ENCODE peak calls at places on chromosome 11, in ten cellular contexts. N, E, S, A, B, Z, Y, F, K and C are unnamed samples.

GRCh38 chr11:96050435-96051182 is 126.7 kb upstream of the MTMR2 start:
- DNase-seq in N (no peak), E (no peak), S (no peak), A (no peak), B (no peak), Z (no peak), Y (no peak), F (peak; percentile 86), K (no peak), C (no peak)

GRCh38 chr11:97814325-97814959 is 1206.3 kb upstream of the CNTN5 start:
- DNase-seq in N (no peak), E (no peak), S (no peak), A (no peak), B (no peak), Z (no peak), Y (peak; percentile 47), F (no peak), K (no peak), C (no peak)

GRCh38 chr11:62710001-62710345 is 2.5 kb downstream of the GNG3 start:
- DNase-seq in N (no peak), E (no peak), S (no peak), A (no peak), B (no peak), Z (no peak), Y (peak; percentile 74), F (no peak), K (no peak), C (no peak)

GRCh38 chr11:132062031-132062430 is 691.6 kb downstream of the NTM start:
- DNase-seq in N (no peak), E (no peak), S (no peak), A (no peak), B (no peak), Z (no peak), Y (no peak), F (peak; percentile 62), K (no peak), C (no peak)

GRCh38 chr11:79021601-79022000 is 419.2 kb downstream of the TENM4 start:
- DNase-seq in N (no peak), E (no peak), S (no peak), A (no peak), B (no peak), Z (no peak), Y (no peak), F (peak; percentile 22), K (no peak), C (no peak)

GRCh38 chr11:125376117-125376516 is 119.9 kb downstream of the FEZ1 start:
- DNase-seq in N (no peak), E (no peak), S (no peak), A (peak; percentile 41), B (no peak), Z (peak; percentile 52), Y (no peak), F (no peak), K (peak; percentile 63), C (no peak)

GRCh38 chr11:57515332-57516060 is at the start of gene SLC43A1:
- DNase-seq in N (peak; percentile 33), E (peak; percentile 61), S (peak; percentile 95), A (peak; percentile 80), B (no peak), Z (peak; percentile 69), Y (peak; percentile 78), F (peak; percentile 59), K (peak; percentile 85), C (peak; percentile 60)

GRCh38 chr11:129391350-129391749 is 15.7 kb downstream of the BARX2 start:
- DNase-seq in N (no peak), E (no peak), S (no peak), A (no peak), B (no peak), Z (no peak), Y (no peak), F (no peak), K (no peak), C (no peak)

GRCh38 chr11:35364101-35364780 is 55.1 kb downstream of the SLC1A2 start:
- DNase-seq in N (no peak), E (peak; percentile 71), S (peak; percentile 93), A (peak; percentile 73), B (peak; percentile 29), Z (no peak), Y (no peak), F (peak; percentile 86), K (no peak), C (peak; percentile 58)

GRCh38 chr11:102783720-102784119 is 3.3 kb upstream of the MMP10 start:
- DNase-seq in N (no peak), E (no peak), S (no peak), A (no peak), B (no peak), Z (no peak), Y (no peak), F (no peak), K (no peak), C (no peak)

GRCh38 chr11:86793307-86793706 is 7.0 kb upstream of the PRSS23 start:
- DNase-seq in N (no peak), E (no peak), S (no peak), A (no peak), B (no peak), Z (no peak), Y (no peak), F (no peak), K (no peak), C (no peak)

GRCh38 chr11:108518581-108518980 is 20.4 kb upstream of the POGLUT3 start:
- DNase-seq in N (no peak), E (no peak), S (no peak), A (no peak), B (no peak), Z (no peak), Y (no peak), F (no peak), K (no peak), C (no peak)

GRCh38 chr11:96324912-96325311 is 18.1 kb downstream of the MAML2 start:
- DNase-seq in N (no peak), E (no peak), S (no peak), A (no peak), B (peak; percentile 16), Z (no peak), Y (no peak), F (peak; percentile 83), K (no peak), C (no peak)

GRCh38 chr11:8928981-8929615 is 3.6 kb downstream of the C11orf16 start:
- DNase-seq in N (no peak), E (no peak), S (no peak), A (no peak), B (no peak), Z (no peak), Y (no peak), F (peak; percentile 43), K (no peak), C (no peak)

GRCh38 chr11:64042301-64042700 is 6.6 kb downstream of the FLRT1 start:
- DNase-seq in N (no peak), E (no peak), S (no peak), A (no peak), B (no peak), Z (no peak), Y (no peak), F (no peak), K (no peak), C (no peak)

GRCh38 chr11:64039012-64039665 is 3.4 kb downstream of the FLRT1 start:
- DNase-seq in N (no peak), E (no peak), S (no peak), A (no peak), B (no peak), Z (no peak), Y (no peak), F (no peak), K (no peak), C (no peak)

GRCh38 chr11:64043545-64043944 is 7.8 kb downstream of the FLRT1 start:
- DNase-seq in N (no peak), E (no peak), S (no peak), A (no peak), B (no peak), Z (no peak), Y (no peak), F (no peak), K (no peak), C (no peak)

GRCh38 chr11:64040684-64041267 is 5.0 kb downstream of the FLRT1 start:
- DNase-seq in N (no peak), E (no peak), S (peak; percentile 86), A (peak; percentile 23), B (no peak), Z (no peak), Y (no peak), F (no peak), K (no peak), C (no peak)

GRCh38 chr11:64041846-64042245 is 6.1 kb downstream of the FLRT1 start:
- DNase-seq in N (no peak), E (no peak), S (no peak), A (no peak), B (no peak), Z (no peak), Y (no peak), F (no peak), K (no peak), C (no peak)
- TF ChIP-seq POLR2A in N (no peak), E (no peak), S (no peak), A (no peak), B (no peak), Z (no peak), Y (no peak), F (no peak), K (no peak), C (no peak)

DNA sequence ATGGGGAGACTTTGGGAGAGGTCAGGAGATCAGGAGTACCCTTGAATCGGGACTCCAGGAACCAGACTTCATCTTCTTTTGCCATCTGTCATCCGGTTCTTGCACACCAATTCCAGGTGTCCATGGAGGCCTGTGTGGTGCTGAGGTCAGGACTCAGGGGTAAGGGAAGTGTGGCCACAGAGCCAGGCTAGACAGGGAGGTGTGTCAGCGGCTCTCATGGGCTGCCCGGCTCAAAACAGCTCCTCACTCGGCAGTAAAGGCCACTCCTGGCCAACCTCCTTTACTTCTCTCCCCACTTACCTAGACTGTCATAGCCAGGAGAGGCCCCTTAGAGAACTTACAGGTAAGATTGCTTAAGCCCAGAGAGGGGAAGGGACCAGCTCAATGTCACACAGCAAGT is 75.7 kb upstream of the NECTIN1 start:
- DNase-seq in N (no peak), E (no peak), S (no peak), A (no peak), B (no peak), Z (no peak), Y (no peak), F (no peak), K (no peak), C (no peak)
- TF ChIP-seq POLR2A in N (no peak), E (no peak), S (no peak), A (no peak), B (no peak), Z (no peak), Y (no peak), F (no peak), K (no peak), C (no peak)

GRCh38 chr11:1866226-1866625 is 13.3 kb downstream of the LSP1 start:
- DNase-seq in N (no peak), E (no peak), S (no peak), A (no peak), B (no peak), Z (no peak), Y (no peak), F (no peak), K (peak; percentile 75), C (no peak)
- TF ChIP-seq POLR2A in N (no peak), E (no peak), S (no peak), A (no peak), B (no peak), Z (no peak), Y (no peak), F (no peak), K (no peak), C (no peak)

GRCh38 chr11:61486779-61487178 is 21.8 kb upstream of the LRRC10B start:
- DNase-seq in N (no peak), E (no peak), S (no peak), A (no peak), B (no peak), Z (no peak), Y (no peak), F (no peak), K (no peak), C (peak; percentile 70)
- TF ChIP-seq POLR2A in N (no peak), E (no peak), S (no peak), A (no peak), B (no peak), Z (no peak), Y (no peak), F (no peak), K (no peak), C (no peak)